ENCODE peak calls at places on chromosome 11, in six cellular contexts. E is IMR-90, C is mesenchymal stem cell, M is H1, G is mesendoderm, B is neuronal stem cell. P is an unnamed sample.
A peak's percentile ranks its signal among the peaks of the same experiment; 100 is the strongest.

GRCh38 chr11:123707606-123708205 is 33.8 kb downstream of the ZNF202 start:
- DNase-seq in C (peak; percentile 71), G (peak; percentile 86), B (peak; percentile 63), M (peak; percentile 71), E (peak; percentile 77), P (peak; percentile 60)

GRCh38 chr11:1222491-1223345 is at the start of gene MUC5B:
- DNase-seq in M (peak; percentile 43), C (no peak), B (no peak), G (no peak), E (no peak), P (peak; percentile 22)

GRCh38 chr11:9180784-9181183 is 84.4 kb downstream of the DENND5A start:
- DNase-seq in M (no peak), C (peak; percentile 34), B (no peak), G (peak; percentile 42), E (peak; percentile 72), P (no peak)

GRCh38 chr11:19276859-19277808 is 36.4 kb upstream of the E2F8 start:
- DNase-seq in M (no peak), B (no peak), G (peak; percentile 71), C (peak; percentile 30), E (no peak), P (no peak)

GRCh38 chr11:110797453-110797852 is 85.2 kb upstream of the ARHGAP20 start:
- DNase-seq in C (no peak), B (no peak), M (no peak), G (no peak), E (peak; percentile 46), P (no peak)

GRCh38 chr11:64893194-64894069 is 15.0 kb upstream of the EHD1 start:
- DNase-seq in M (no peak), E (no peak), G (no peak), C (no peak), B (no peak), P (no peak)

GRCh38 chr11:92707665-92708064 is 261.8 kb upstream of the MTNR1B start:
- DNase-seq in B (no peak), M (no peak), E (no peak), C (no peak), G (no peak), P (no peak)

GRCh38 chr11:60863550-60864521 is 3.5 kb upstream of the ZP1 start:
- DNase-seq in B (no peak), G (no peak), C (no peak), E (no peak), M (no peak), P (no peak)

GRCh38 chr11:77669848-77670511 is 32.4 kb upstream of the CLNS1A start:
- DNase-seq in B (no peak), M (no peak), E (peak; percentile 68), C (peak; percentile 6), G (no peak), P (no peak)

GRCh38 chr11:131897976-131898375 is 527.6 kb downstream of the NTM start:
- DNase-seq in E (peak; percentile 87), G (no peak), M (no peak), C (peak; percentile 67), B (no peak), P (no peak)

GRCh38 chr11:12657981-12658380 is 16.2 kb upstream of the TEAD1 start:
- DNase-seq in G (no peak), C (no peak), B (no peak), M (no peak), E (no peak), P (no peak)

GRCh38 chr11:58134151-58134550 is 8.8 kb upstream of the OR9I1 start:
- DNase-seq in M (no peak), E (no peak), C (no peak), B (no peak), G (peak; percentile 35), P (no peak)

GRCh38 chr11:113518716-113519495 is 43.7 kb upstream of the DRD2 start:
- DNase-seq in M (no peak), E (no peak), C (no peak), B (no peak), G (no peak), P (no peak)

GRCh38 chr11:78256962-78257361 is 68.2 kb downstream of the USP35 start:
- DNase-seq in C (peak; percentile 57), G (peak; percentile 27), E (peak; percentile 92), B (no peak), M (no peak), P (no peak)

GRCh38 chr11:44399968-44400367 is 90.0 kb upstream of the ALX4 start:
- DNase-seq in G (no peak), E (no peak), B (no peak), C (no peak), M (no peak), P (no peak)

GRCh38 chr11:128739589-128739988 is 45.7 kb downstream of the FLI1 start:
- DNase-seq in M (no peak), G (no peak), E (no peak), C (no peak), B (no peak), P (no peak)

GRCh38 chr11:74686792-74687191 is 44.4 kb downstream of the CHRDL2 start:
- DNase-seq in E (peak; percentile 82), B (no peak), C (no peak), G (no peak), M (no peak), P (no peak)

GRCh38 chr11:44524751-44525171 is 40.7 kb upstream of the CD82 start:
- DNase-seq in E (peak; percentile 7), G (no peak), C (peak; percentile 12), M (no peak), B (no peak), P (no peak)

GRCh38 chr11:22703040-22703439 is 36.6 kb downstream of the GAS2 start:
- DNase-seq in G (peak; percentile 76), C (peak; percentile 79), M (no peak), B (no peak), E (peak; percentile 77), P (no peak)

GRCh38 chr11:101321222-101321621 is 191.6 kb upstream of the PGR start:
- DNase-seq in G (peak; percentile 57), M (no peak), E (no peak), B (no peak), C (no peak), P (peak; percentile 44)

GRCh38 chr11:94948070-94948617 is 25.2 kb downstream of the CWC15 start:
- DNase-seq in C (peak; percentile 91), B (no peak), G (no peak), E (peak; percentile 76), M (no peak), P (no peak)

GRCh38 chr11:46003647-46004046 is 81.2 kb downstream of the LARGE2 start:
- DNase-seq in B (no peak), M (no peak), G (peak; percentile 28), E (peak; percentile 31), C (no peak), P (no peak)

GRCh38 chr11:65642014-65642671 is 4.2 kb downstream of the SIPA1 start:
- DNase-seq in B (peak; percentile 33), M (peak; percentile 94), C (no peak), E (no peak), G (peak; percentile 66), P (peak; percentile 89)

GRCh38 chr11:73429121-73429740 is 53.0 kb downstream of the RELT start:
- DNase-seq in C (peak; percentile 13), G (peak; percentile 32), E (peak; percentile 75), B (no peak), M (no peak), P (no peak)

GRCh38 chr11:35141034-35141433 is 2.1 kb downstream of the CD44 start:
- DNase-seq in M (no peak), E (no peak), C (peak; percentile 46), B (no peak), G (no peak), P (no peak)

GRCh38 chr11:35138606-35138948 is 394 bp upstream of the CD44 start:
- DNase-seq in B (no peak), G (peak; percentile 68), M (no peak), C (no peak), E (no peak), P (peak; percentile 39)

GRCh38 chr11:35139883-35140282 is 912 bp downstream of the CD44 start:
- DNase-seq in M (no peak), B (no peak), E (no peak), C (peak; percentile 40), G (no peak), P (no peak)

GRCh38 chr11:35138058-35138457 is 913 bp upstream of the CD44 start:
- DNase-seq in E (no peak), G (no peak), B (no peak), C (no peak), M (no peak), P (no peak)

GRCh38 chr11:35138949-35139881 is at the start of gene CD44:
- DNase-seq in G (peak; percentile 69), C (peak; percentile 88), M (peak; percentile 73), E (peak; percentile 86), B (peak; percentile 18), P (peak; percentile 66)
- H4K8ac ChIP-seq in G (no peak within 1 kb of the TSS), C (peak within 1 kb of the TSS; percentile 73), M (peak within 1 kb of the TSS; percentile 84), E (peak within 1 kb of the TSS; percentile 65), B (no peak within 1 kb of the TSS), P (no peak within 1 kb of the TSS)

DNA sequence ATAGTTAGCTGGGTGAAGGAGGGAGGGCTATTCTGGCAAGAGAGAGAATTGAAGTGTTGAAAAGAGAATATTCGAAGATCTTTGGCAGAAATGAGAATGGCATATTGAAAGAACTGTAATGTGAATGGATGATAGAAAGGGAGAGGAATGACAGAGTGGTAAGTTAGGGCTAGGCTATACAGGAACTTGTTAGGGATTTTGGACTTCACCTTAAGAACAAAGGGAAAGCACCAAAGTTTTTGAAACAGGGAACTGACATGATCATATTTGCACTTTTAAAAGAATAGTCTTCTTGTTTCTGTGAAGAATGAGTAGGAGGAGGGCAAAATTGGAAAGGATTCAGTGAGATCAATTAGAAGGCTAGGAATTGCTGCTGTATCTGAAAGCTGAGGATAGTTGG is 119.3 kb downstream of the METTL15 start:
- DNase-seq in E (no peak), M (no peak), B (no peak), G (no peak), C (no peak), P (no peak)
- H3K9ac ChIP-seq in E (no peak overlapping the region), M (no peak overlapping the region), B (no peak overlapping the region), G (no peak overlapping the region), C (no peak overlapping the region), P (no peak overlapping the region)

DNA sequence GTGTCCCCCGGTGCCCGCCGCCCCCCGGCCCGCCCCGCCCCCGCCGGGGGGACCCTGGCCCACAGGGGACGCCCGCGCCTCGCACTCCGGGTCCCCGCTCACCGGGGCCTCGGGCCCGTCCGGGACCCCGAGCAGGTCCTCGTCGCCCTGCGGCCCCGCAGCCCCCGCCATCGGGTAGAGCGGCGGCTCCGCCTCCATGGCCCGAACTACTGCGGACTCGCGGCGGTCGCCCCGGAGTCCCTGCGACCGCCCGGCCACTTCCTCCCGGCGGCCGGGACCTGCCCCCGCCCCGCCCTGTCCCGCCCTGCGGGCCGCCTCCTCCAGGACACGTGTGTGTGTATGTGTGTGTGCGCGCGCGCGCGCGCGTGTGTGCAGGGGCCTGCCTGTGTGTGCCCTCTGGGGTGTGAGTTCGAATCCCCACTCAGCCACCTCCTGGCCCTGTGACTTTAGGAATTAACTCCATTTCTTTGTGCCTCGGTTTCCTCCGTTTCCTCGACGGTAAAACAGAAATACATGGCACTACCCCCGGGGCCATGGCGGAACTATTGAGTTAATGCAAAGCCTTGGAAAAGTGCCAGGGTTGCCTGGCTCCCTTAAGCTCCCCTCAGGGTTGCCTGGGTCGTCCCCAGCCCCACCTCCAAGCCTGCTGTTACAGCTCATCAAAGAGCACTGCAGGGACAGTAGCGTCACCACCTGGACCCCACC is at the start of gene UNC93B1:
- DNase-seq in M (peak; percentile 84), B (peak; percentile 47), E (peak; percentile 76), G (peak; percentile 86), C (peak; percentile 78), P (peak; percentile 85)
- H4K8ac ChIP-seq in M (peak within 1 kb of the TSS; percentile 66), B (peak within 1 kb of the TSS; percentile 65), E (peak within 1 kb of the TSS; percentile 15), G (no peak within 1 kb of the TSS), C (peak within 1 kb of the TSS; percentile 43), P (no peak within 1 kb of the TSS)

GRCh38 chr11:87176044-87176443 is 138.3 kb downstream of the TMEM135 start:
- DNase-seq in E (peak; percentile 22), B (no peak), C (no peak), M (no peak), G (peak; percentile 68), P (no peak)

GRCh38 chr11:87173185-87174039 is 135.7 kb downstream of the TMEM135 start:
- DNase-seq in M (no peak), B (no peak), E (peak; percentile 63), G (no peak), C (peak; percentile 75), P (no peak)
- H3K9ac ChIP-seq in M (no peak overlapping the region), B (no peak overlapping the region), E (no peak overlapping the region), G (no peak overlapping the region), C (peak overlapping the region; percentile 35), P (no peak overlapping the region)

P was measured in H9.